ENCODE peak calls at places on chromosomes 3 and 15, in four cellular contexts. P is progenitor cell of endocrine pancreas, R is omental fat pad, T is H9. S is an unnamed sample.

GRCh38 chr3:75737831-75738493 is 47.4 kb downstream of the ZNF717 start:
- DNase-seq in T (no peak), P (no peak), R (no peak), S (no peak)

GRCh38 chr3:30915782-30916181 is 21.3 kb upstream of the GADL1 start:
- DNase-seq in T (no peak), P (no peak), R (no peak), S (no peak)

GRCh38 chr3:133563186-133563591 is 10.3 kb upstream of the CDV3 start:
- DNase-seq in T (no peak), R (no peak), P (no peak), S (no peak)

GRCh38 chr15:40306908-40307307 is 827 bp downstream of the PLCB2 start:
- DNase-seq in T (no peak), R (no peak), P (no peak), S (no peak)

GRCh38 chr3:72977060-72977459 is 19.6 kb upstream of the PPP4R2 start:
- DNase-seq in R (no peak), P (no peak), T (no peak), S (no peak)

GRCh38 chr15:73809728-73810501 is 56.8 kb upstream of the INSYN1 start:
- DNase-seq in P (no peak), T (no peak), R (no peak), S (no peak)

GRCh38 chr3:177731644-177732268 is 534.5 kb upstream of the TBL1XR1 start:
- DNase-seq in R (no peak), T (no peak), P (no peak), S (no peak)

GRCh38 chr15:98823012-98823458 is 174.7 kb downstream of the IGF1R start:
- DNase-seq in T (peak), R (no peak), P (no peak), S (no peak)

GRCh38 chr3:189937302-189938255 is 183.1 kb downstream of the P3H2 start:
- DNase-seq in P (no peak), R (no peak), T (no peak), S (no peak)

GRCh38 chr15:66692391-66692790 is 9.6 kb upstream of the SMAD6 start:
- DNase-seq in T (no peak), P (no peak), R (no peak), S (no peak)

GRCh38 chr3:115165266-115165665 is 18.2 kb upstream of the ZBTB20 start:
- DNase-seq in P (no peak), R (no peak), T (no peak), S (no peak)

GRCh38 chr3:137065381-137065780 is 107.6 kb downstream of the IL20RB start:
- DNase-seq in T (peak), P (no peak), R (no peak), S (no peak)

GRCh38 chr15:80929225-80929624 is 60.4 kb downstream of the MESD start:
- DNase-seq in P (no peak), T (no peak), R (no peak), S (no peak)

GRCh38 chr15:99085413-99086326 is 19.2 kb upstream of the SYNM start:
- DNase-seq in T (no peak), R (no peak), P (no peak), S (no peak)

GRCh38 chr3:72604287-72604686 is 244.0 kb downstream of the SHQ1 start:
- DNase-seq in P (no peak), T (no peak), R (no peak), S (no peak)

GRCh38 chr3:197466586-197467399 is 89.0 kb downstream of the BDH1 start:
- DNase-seq in R (no peak), P (no peak), T (no peak), S (no peak)

GRCh38 chr3:194206375-194206774 is 70.4 kb downstream of the HES1 start:
- DNase-seq in T (no peak), R (peak), P (no peak), S (no peak)

GRCh38 chr3:153749070-153749610 is 372.1 kb upstream of the ARHGEF26 start:
- DNase-seq in P (no peak), T (no peak), R (no peak), S (no peak)

DNA sequence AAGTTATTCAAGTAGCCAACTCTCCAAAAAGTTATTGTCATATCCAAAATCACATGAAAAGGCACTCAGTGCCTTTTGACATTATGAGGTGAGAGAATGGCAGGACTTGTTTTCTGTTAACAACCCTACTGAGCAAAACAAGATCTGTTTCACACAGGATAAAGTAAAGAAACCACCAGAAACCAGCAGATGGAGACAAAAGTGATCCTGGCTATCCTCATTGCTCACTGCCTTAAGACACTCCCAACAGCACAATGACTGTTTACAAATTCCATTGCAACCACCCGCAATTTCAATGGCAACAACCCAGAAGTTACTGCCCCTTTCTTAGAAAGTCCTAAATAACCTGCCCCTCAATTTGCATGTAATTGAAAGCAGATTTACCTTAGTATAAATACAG is 352.6 kb upstream of the NDN start:
- DNase-seq in R (no peak), T (no peak), P (no peak), S (no peak)
- TF ChIP-seq CTCF in R (no peak), T (peak), P (peak), S (peak)

GRCh38 chr3:171586274-171586673 is 126.1 kb upstream of the TNIK start:
- DNase-seq in R (no peak), P (no peak), T (no peak), S (no peak)
- TF ChIP-seq CTCF in R (no peak), P (no peak), T (no peak), S (no peak)

DNA sequence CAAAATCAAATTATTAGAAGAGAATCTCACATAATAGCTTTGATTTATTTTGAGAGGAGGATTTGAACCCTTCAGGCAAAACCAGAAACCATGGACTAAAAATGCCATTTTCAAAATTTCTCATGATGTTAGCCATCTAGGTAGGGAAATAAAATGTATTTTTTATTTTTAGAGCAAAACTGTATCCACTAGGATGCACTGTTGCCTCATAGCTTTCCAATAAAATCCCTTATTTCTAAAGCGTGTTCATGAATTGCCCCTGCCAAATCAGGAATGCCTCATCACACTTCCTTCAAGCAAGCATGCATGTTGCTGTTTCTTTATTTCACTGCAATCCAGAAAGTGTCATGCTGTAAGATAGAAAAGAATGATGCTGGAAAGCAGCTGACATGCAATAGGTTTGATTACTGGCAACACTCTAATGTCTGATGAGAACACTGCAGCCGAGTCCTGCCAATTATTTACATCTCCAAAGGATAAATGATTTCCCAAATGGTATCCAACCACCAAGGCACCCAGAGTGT is 239.5 kb downstream of the CHL1 start:
- DNase-seq in R (no peak), T (no peak), P (no peak), S (no peak)
- TF ChIP-seq CTCF in R (no peak), T (no peak), P (no peak), S (no peak)

DNA sequence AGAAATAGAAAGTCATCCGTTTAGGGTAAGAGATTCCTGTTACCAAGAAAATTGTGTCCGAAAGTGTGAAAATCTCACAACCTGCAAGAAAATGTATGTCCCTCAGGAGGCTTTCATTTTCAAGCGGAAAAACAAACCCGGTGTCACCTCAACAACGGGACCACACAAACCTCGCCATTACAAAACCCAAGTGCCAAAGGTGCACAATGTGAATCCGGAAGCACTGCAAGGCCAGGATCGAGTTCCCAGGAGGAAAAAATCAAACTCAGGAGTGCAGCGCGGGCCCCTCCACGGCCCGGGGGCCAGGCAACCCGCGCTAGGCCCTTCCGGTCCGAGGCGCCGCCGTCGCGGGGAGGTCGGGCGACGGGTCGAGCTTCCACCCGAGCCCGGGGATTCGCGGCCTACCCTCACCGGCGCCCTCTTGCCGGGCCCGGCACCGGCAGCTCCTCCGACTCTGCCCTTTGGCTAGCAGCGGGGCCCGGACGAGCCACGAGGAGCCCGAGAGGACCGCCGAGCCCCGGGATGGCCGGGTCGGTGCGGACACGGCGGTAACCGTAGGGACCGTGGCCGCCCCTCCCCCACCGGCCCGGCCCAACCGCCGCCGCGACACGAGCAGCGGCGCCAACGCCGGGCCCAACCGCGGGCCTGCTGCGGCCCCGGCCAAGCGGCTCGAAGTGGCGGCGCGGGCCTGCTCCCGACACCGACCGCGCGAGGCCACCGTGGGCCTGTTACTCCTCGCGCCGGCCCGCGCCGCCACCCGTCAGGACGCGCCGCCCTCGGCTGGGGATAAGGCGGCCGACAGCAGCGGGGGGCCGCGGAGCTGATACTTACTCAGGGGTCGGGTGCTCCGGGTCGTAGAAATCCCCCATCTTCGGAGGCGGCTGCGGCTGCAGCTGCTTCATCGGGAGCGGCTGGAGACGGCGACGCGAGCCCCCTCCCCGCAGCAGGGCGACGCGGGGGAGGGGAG is 607 bp downstream of the SETD2 start:
- DNase-seq in R (no peak), P (peak), T (peak), S (peak)
- TF ChIP-seq CTCF in R (no peak), P (no peak), T (no peak), S (peak)

DNA sequence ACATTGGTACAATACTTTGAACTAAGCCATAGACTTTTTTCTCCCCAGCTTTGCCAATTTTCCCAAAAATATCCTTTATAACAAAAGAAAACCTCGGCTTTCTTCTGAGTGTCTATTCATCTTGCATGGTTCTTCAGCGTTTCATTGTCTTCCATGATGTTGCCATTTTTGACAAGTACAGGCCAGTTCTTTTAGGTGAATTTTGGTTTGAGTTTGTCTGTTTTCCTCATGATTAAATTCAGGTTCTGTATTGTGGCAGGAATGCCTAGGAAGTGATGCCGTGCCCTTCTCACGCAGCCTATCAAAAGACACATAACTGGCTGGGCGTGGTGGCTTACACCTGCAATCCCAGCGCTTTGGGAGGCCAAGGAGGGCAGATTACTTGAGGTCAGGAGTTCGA is 7.6 kb upstream of the CSPG4 start:
- DNase-seq in P (no peak), R (no peak), T (no peak), S (no peak)
- TF ChIP-seq CTCF in P (no peak), R (no peak), T (no peak), S (no peak)

DNA sequence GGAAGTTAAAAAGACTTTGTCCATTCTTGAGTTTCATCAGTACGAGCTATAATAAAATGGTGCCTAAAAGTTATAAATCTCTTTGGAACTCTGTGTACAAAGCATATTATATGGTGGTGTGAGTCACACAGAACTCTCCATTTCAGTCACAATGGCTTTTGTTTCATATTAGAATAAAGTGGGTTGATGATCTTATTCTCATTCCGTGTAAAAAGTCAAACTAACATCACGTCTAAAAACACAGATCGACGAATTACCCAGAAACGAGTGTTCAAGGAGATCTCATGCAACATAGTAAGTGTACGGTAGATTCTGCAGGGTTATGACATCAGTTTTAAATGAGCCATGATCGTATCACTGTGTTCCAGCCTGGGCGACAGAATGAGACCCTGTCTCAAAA is 122.4 kb downstream of the FOXP1 start:
- DNase-seq in P (no peak), T (no peak), R (no peak), S (no peak)
- TF ChIP-seq CTCF in P (no peak), T (no peak), R (no peak), S (no peak)

GRCh38 chr15:101725073-101725472 is 800 bp upstream of the TARS3 start:
- DNase-seq in R (no peak), T (no peak), P (no peak), S (no peak)

GRCh38 chr15:101727186-101727585 is 2.9 kb upstream of the TARS3 start:
- DNase-seq in R (no peak), P (no peak), T (no peak), S (no peak)

GRCh38 chr15:101724675-101725005 is 367 bp upstream of the TARS3 start:
- DNase-seq in R (no peak), P (no peak), T (no peak), S (no peak)

GRCh38 chr15:101723161-101723873 is 956 bp downstream of the TARS3 start:
- DNase-seq in T (no peak), R (no peak), P (no peak), S (peak)

DNA sequence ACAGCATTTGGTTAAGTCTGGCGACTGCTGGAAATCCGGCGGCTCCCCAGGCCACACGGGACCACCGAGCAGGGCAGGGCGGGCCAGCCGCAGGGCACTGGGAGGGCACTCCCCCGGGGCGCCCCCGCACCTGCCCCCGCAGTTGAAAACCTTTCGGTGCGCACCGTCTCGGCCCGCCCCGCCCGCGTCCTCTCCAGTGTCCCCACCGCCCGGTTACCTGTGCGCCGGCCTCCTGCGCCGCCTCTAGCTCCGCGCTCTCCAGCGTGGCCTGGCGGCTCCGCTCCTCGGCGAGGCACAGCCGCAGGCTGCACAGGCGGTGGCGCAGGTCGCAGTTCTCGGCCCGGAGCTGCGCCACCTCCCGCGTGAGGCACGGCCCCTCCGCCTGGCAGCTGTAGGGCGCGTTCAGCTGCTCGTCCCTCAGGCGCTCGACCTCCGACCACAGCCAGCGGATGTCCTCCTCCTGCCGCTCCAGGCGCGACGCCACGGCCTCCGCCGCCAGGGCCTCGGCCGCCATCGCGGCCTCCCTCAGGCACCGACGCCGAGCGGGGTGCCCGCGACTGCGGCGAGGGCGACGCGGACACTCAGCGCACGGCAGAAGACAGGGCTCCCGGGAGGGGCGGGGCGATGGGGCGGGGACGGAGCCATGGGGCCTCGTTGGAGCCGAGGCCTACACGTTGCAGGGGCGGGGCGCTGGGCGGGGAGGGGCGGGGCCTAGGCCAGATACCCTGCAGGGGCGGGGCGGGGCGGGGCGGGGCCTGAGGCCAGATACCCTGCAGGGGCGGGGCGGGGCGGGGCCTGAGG is at the start of gene TARS3:
- DNase-seq in T (peak), P (peak), R (peak), S (peak)
- TF ChIP-seq CTCF in T (peak), P (peak), R (no peak), S (peak)